ENCODE peak calls at places on chromosome 21, in ten cellular contexts. F is A549; W is hepatocyte; L is activated CD8-positive, alpha-beta T cell treated with anti-CD3 and anti-CD28 coated beads for 36 hours; Y is progenitor cell of endocrine pancreas; D is activated T-cell treated with anti-CD3 and anti-CD28 coated beads for 48 hours; I is H9; T is fibroblast of pulmonary artery; P is NCI-H1105; J is GM23248. R is an unnamed sample.

GRCh38 chr21:43866233-43866632 is 1.2 kb downstream of the AGPAT3 start:
- DNase-seq in F (no peak), W (peak; percentile 75), L (peak; percentile 77), Y (no peak), D (peak; percentile 53), I (no peak), T (peak; percentile 36), P (no peak), J (peak; percentile 76), R (peak; percentile 79)

GRCh38 chr21:36692125-36692843 is 6.6 kb upstream of the SIM2 start:
- DNase-seq in F (no peak), W (no peak), L (no peak), Y (no peak), D (no peak), I (no peak), T (no peak), P (no peak), J (no peak), R (no peak)

GRCh38 chr21:40300300-40300699 is 433.1 kb downstream of the PCP4 start:
- DNase-seq in F (no peak), W (peak; percentile 8), L (no peak), Y (no peak), D (no peak), I (no peak), T (no peak), P (no peak), J (no peak), R (no peak)

GRCh38 chr21:17697474-17697873 is 84.8 kb upstream of the BTG3 start:
- DNase-seq in F (no peak), W (no peak), L (no peak), Y (no peak), D (no peak), I (no peak), T (no peak), P (no peak), J (no peak), R (no peak)

GRCh38 chr21:45374826-45375455 is 30.0 kb upstream of the COL18A1 start:
- DNase-seq in F (no peak), W (no peak), L (no peak), Y (no peak), D (no peak), I (no peak), T (no peak), P (no peak), J (no peak), R (no peak)

GRCh38 chr21:22575165-22575584 is 1577.0 kb downstream of the NCAM2 start:
- DNase-seq in F (no peak), W (peak; percentile 41), L (peak; percentile 27), Y (no peak), D (no peak), I (peak; percentile 46), T (peak; percentile 0), P (peak; percentile 51), J (no peak), R (no peak)

GRCh38 chr21:34909492-34910292 is 139.4 kb downstream of the RUNX1 start:
- DNase-seq in F (no peak), W (no peak), L (no peak), Y (no peak), D (no peak), I (no peak), T (no peak), P (no peak), J (peak; percentile 10), R (no peak)

GRCh38 chr21:40043423-40043822 is 176.2 kb downstream of the PCP4 start:
- DNase-seq in F (no peak), W (no peak), L (no peak), Y (no peak), D (no peak), I (no peak), T (no peak), P (no peak), J (no peak), R (no peak)

GRCh38 chr21:45528028-45528705 is 14.1 kb downstream of the SLC19A1 start:
- DNase-seq in F (no peak), W (no peak), L (no peak), Y (no peak), D (no peak), I (no peak), T (no peak), P (no peak), J (no peak), R (no peak)

GRCh38 chr21:26098758-26099157 is 71.8 kb downstream of the APP start:
- DNase-seq in F (no peak), W (no peak), L (no peak), Y (no peak), D (no peak), I (no peak), T (no peak), P (no peak), J (peak; percentile 60), R (peak; percentile 40)

GRCh38 chr21:34126691-34127090 is 53.3 kb downstream of the MRPS6 start:
- DNase-seq in F (no peak), W (no peak), L (no peak), Y (no peak), D (no peak), I (no peak), T (no peak), P (no peak), J (peak; percentile 87), R (peak; percentile 34)

GRCh38 chr21:42301371-42302291 is 13.6 kb downstream of the TFF3 start:
- DNase-seq in F (no peak), W (no peak), L (no peak), Y (no peak), D (no peak), I (no peak), T (no peak), P (no peak), J (no peak), R (no peak)

GRCh38 chr21:43297411-43297981 is 128.7 kb downstream of the CRYAA start:
- DNase-seq in F (no peak), W (no peak), L (no peak), Y (no peak), D (no peak), I (no peak), T (no peak), P (no peak), J (no peak), R (no peak)

GRCh38 chr21:37198989-37199924 is 67.9 kb downstream of the VPS26C start:
- DNase-seq in F (no peak), W (no peak), L (no peak), Y (no peak), D (no peak), I (no peak), T (peak; percentile 22), P (no peak), J (peak; percentile 41), R (no peak)

GRCh38 chr21:44299458-44300261 is at the start of gene PFKL:
- DNase-seq in F (peak; percentile 44), W (peak; percentile 88), L (peak; percentile 84), Y (peak; percentile 48), D (peak; percentile 77), I (peak; percentile 65), T (peak; percentile 38), P (peak; percentile 50), J (peak; percentile 86), R (peak; percentile 96)

GRCh38 chr21:41684381-41685245 is 82.2 kb downstream of the RIPK4 start:
- DNase-seq in F (peak; percentile 79), W (peak; percentile 72), L (no peak), Y (no peak), D (no peak), I (no peak), T (peak; percentile 62), P (no peak), J (peak; percentile 70), R (peak; percentile 77)

GRCh38 chr21:35475006-35475405 is 425.9 kb upstream of the RUNX1 start:
- DNase-seq in F (no peak), W (no peak), L (no peak), Y (no peak), D (no peak), I (no peak), T (peak; percentile 63), P (no peak), J (peak; percentile 52), R (no peak)

GRCh38 chr21:40143822-40144525 is 276.7 kb downstream of the PCP4 start:
- DNase-seq in F (peak; percentile 33), W (peak; percentile 83), L (peak; percentile 60), Y (peak; percentile 49), D (peak; percentile 24), I (peak; percentile 49), T (peak; percentile 45), P (peak; percentile 37), J (peak; percentile 61), R (peak; percentile 33)

GRCh38 chr21:25578070-25578961 is 29.0 kb downstream of the MRPL39 start:
- DNase-seq in F (no peak), W (no peak), L (peak; percentile 68), Y (no peak), D (peak; percentile 60), I (no peak), T (no peak), P (no peak), J (no peak), R (no peak)

GRCh38 chr21:33412832-33413519 is 9.8 kb downstream of the IFNGR2 start:
- DNase-seq in F (no peak), W (peak; percentile 71), L (peak; percentile 19), Y (no peak), D (no peak), I (peak; percentile 41), T (no peak), P (no peak), J (no peak), R (no peak)

GRCh38 chr21:37849703-37850102 is 66.6 kb downstream of the KCNJ6 start:
- DNase-seq in F (no peak), W (no peak), L (no peak), Y (no peak), D (no peak), I (no peak), T (peak; percentile 79), P (no peak), J (peak; percentile 70), R (peak; percentile 82)

GRCh38 chr21:33394260-33394659 is 9.0 kb upstream of the IFNGR2 start:
- DNase-seq in F (no peak), W (no peak), L (no peak), Y (no peak), D (no peak), I (no peak), T (no peak), P (no peak), J (peak; percentile 20), R (peak; percentile 36)

GRCh38 chr21:44878053-44878982 is 4.8 kb upstream of the PTTG1IP start:
- DNase-seq in F (peak; percentile 58), W (peak; percentile 60), L (no peak), Y (no peak), D (no peak), I (no peak), T (no peak), P (no peak), J (peak; percentile 39), R (no peak)

GRCh38 chr21:40102682-40103081 is 235.4 kb downstream of the PCP4 start:
- DNase-seq in F (no peak), W (no peak), L (no peak), Y (no peak), D (no peak), I (no peak), T (no peak), P (no peak), J (no peak), R (no peak)

GRCh38 chr21:33314096-33314495 is 10.7 kb upstream of the IFNAR1 start:
- DNase-seq in F (no peak), W (no peak), L (no peak), Y (no peak), D (no peak), I (no peak), T (no peak), P (no peak), J (peak; percentile 46), R (peak; percentile 35)

GRCh38 chr21:37101384-37101783 is 28.3 kb downstream of the TTC3 start:
- DNase-seq in F (peak; percentile 1), W (no peak), L (no peak), Y (no peak), D (no peak), I (no peak), T (peak; percentile 14), P (no peak), J (peak; percentile 26), R (no peak)

GRCh38 chr21:33767236-33767635 is 124.9 kb downstream of the ITSN1 start:
- DNase-seq in F (no peak), W (no peak), L (no peak), Y (no peak), D (no peak), I (no peak), T (peak; percentile 41), P (no peak), J (peak; percentile 63), R (peak; percentile 13)

GRCh38 chr21:19256934-19257660 is 853.5 kb upstream of the TMPRSS15 start:
- DNase-seq in F (no peak), W (no peak), L (no peak), Y (no peak), D (no peak), I (no peak), T (no peak), P (no peak), J (no peak), R (no peak)

R was measured in AG20443.